ENCODE peak calls at places on chromosomes 6 and 20, in five cellular contexts. Z is HepG2, C is A549, U is IMR-90, X is SK-N-SH. K is an unnamed sample.
A peak's percentile ranks its signal among the peaks of the same experiment; 100 is the strongest.

GRCh38 chr6:2809015-2809414 is 32.6 kb downstream of the SERPINB1 start:
- DNase-seq in Z (peak; percentile 68), C (no peak), U (no peak), X (no peak), K (no peak)

GRCh38 chr20:1150218-1150617 is 31.8 kb downstream of the PSMF1 start:
- DNase-seq in Z (peak; percentile 69), C (peak; percentile 52), U (peak; percentile 31), X (no peak), K (no peak)

GRCh38 chr20:63394635-63395455 is 33.7 kb upstream of the CHRNA4 start:
- DNase-seq in Z (no peak), C (no peak), U (no peak), X (no peak), K (no peak)

GRCh38 chr6:133923938-133924593 is 29.0 kb upstream of the TBPL1 start:
- DNase-seq in Z (peak; percentile 81), C (peak; percentile 78), U (peak; percentile 84), X (peak; percentile 62), K (peak; percentile 58)

GRCh38 chr6:157563611-157564284 is 182.8 kb downstream of the ZDHHC14 start:
- DNase-seq in Z (no peak), C (no peak), U (no peak), X (no peak), K (no peak)

GRCh38 chr6:113586413-113586812 is 270.7 kb upstream of the MARCKS start:
- DNase-seq in Z (no peak), C (no peak), U (peak; percentile 71), X (no peak), K (no peak)

GRCh38 chr20:41308290-41308691 is 9.2 kb downstream of the ZHX3 start:
- DNase-seq in Z (peak; percentile 69), C (no peak), U (peak; percentile 86), X (no peak), K (no peak)

GRCh38 chr20:43755851-43756250 is 29.0 kb upstream of the GTSF1L start:
- DNase-seq in Z (no peak), C (no peak), U (peak; percentile 74), X (no peak), K (no peak)

GRCh38 chr6:89566011-89566775 is 72.4 kb downstream of the LYRM2 start:
- DNase-seq in Z (no peak), C (no peak), U (no peak), X (no peak), K (no peak)

GRCh38 chr6:55433446-55434130 is 106.3 kb downstream of the GFRAL start:
- DNase-seq in Z (no peak), C (no peak), U (peak; percentile 63), X (no peak), K (no peak)

GRCh38 chr6:121776054-121776453 is 340.6 kb downstream of the GJA1 start:
- DNase-seq in Z (no peak), C (no peak), U (no peak), X (no peak), K (no peak)

DNA sequence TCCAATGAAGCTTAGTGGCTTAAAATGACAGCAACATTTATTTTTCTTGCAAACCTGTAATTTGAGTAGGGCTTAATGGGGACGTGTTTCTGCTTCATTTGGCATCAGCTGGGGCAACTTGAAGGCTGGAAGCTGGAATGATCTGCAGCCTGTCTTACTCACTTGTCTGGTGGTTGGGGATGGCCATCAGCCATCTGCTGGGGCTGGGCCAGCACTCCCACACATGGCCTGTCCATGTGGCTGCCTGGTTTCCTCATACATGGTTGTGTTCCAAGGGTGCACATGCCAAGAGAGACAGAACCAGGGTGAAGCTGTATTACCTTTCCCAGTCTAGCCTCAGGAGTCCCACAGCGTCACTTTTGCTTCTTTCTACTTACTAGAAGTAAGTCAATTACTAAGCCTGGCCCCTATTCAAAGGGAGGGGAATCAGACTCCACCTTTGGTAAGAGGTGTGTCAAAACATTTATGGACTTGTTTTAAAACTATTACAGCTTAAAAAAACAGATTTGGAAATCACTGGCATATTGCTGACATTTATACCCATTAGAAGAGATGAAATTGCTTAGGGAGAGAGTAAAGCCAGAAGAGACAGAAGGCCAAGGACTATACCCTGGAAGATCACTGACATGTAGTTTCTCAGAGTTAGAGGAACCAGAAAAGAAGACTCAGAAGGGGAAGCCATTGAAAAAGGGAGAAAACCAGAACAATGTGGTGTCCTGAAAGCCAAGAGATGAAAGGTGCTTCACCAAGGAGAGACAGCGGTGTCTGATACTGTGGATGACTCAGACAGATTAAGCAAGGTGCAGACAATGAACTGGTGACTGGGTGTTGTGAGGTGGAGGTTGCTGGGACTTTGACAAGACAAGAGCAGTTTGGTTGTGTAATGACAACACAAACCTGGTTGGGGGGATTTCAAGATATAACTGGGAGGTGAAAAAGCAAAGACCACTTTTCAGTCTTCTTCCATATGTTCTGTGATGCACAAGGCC is 345.2 kb downstream of the GJA1 start:
- DNase-seq in Z (no peak), C (peak; percentile 43), U (peak; percentile 92), X (no peak), K (no peak)
- TF ChIP-seq RFX5 in Z (no peak), C (no peak), U (no peak), X (no peak), K (no peak)

DNA sequence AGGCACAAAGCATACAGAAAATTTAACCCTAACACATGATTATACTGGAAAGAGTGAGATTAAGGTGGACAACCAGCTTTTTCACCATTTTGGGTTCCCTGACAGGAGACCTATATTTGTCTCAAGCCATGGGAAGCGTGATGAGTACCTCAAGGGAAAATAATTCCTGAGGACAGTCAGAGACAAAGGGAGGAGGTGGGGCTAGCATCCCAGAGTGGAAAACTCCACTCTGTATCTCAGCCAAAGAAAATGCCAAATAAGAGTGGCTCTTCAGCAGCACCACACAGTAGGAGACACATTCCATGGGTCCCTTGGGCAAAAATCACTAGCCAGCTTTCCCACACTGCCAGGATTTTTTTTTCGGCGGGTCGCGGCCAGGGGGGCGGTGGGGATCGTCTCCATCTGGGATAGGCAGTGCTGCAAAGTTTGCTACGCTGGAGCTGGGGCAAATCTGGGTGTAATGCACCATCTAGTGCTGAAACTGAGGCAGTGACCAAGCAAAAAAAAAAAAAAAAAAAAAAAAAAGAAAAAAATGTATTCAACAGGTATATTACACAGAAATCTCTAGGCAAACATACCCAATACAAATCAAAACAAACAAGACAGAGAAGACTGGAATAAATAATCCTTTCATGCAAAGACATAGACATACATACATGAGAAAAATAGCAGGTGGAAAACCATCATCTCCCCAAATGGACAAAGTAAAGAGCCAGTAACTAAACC is 77.3 kb upstream of the SLC35F1 start:
- DNase-seq in Z (peak; percentile 44), C (peak; percentile 45), U (peak; percentile 30), X (peak; percentile 27), K (peak; percentile 19)
- TF ChIP-seq RFX5 in Z (no peak), C (no peak), U (no peak), X (no peak), K (no peak)

GRCh38 chr20:47019106-47019824 is 124.6 kb downstream of the EYA2 start:
- DNase-seq in Z (no peak), C (no peak), U (peak; percentile 94), X (peak; percentile 45), K (no peak)
- TF ChIP-seq RFX5 in Z (no peak), C (no peak), U (no peak), X (no peak), K (no peak)

GRCh38 chr20:35145141-35145564 is 2.0 kb downstream of the EDEM2 start:
- DNase-seq in Z (peak; percentile 77), C (peak; percentile 70), U (peak; percentile 72), X (peak; percentile 41), K (peak; percentile 54)
- TF ChIP-seq RFX5 in Z (no peak), C (no peak), U (no peak), X (no peak), K (no peak)

DNA sequence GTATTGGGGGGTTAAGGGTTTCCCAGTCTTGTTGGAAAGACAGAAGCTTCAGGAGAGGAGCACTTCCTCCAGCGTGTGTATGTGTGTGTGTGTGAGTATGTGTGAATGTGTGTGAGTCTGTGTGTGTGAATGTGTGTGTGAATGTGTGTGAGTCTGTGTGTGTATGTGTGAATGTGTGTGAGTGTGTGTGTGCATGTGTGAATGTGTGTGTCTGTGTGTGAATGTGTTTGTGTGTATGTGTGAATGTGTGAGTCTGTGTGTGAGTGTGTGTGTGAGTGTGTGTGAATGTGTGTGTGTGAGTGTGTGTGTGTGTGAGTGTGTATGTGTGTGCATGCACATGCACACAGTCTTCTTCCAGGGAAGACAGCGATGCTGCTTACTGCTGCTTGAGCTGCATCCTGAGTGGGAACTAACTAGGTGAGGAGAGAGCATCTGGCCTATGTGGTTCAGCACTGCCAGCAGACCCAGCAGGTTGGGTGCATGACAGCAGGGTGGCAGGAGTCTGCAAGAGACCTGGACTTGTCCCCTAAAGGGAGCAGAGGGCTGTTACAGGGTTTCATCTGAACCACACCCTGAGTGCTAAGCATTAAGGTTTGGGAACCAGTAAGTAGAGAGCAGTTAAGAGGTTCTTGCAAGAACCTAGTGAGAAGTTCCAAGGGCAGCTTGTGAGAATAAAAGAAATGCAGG is 22.7 kb upstream of the CCND3 start:
- DNase-seq in Z (no peak), C (peak; percentile 53), U (no peak), X (no peak), K (no peak)
- TF ChIP-seq RFX5 in Z (no peak), C (no peak), U (no peak), X (no peak), K (no peak)

GRCh38 chr6:28141500-28142329 is at the start of gene ZKSCAN8:
- DNase-seq in Z (peak; percentile 97), C (peak; percentile 93), U (peak; percentile 86), X (peak; percentile 90), K (peak; percentile 95)
- TF ChIP-seq RFX5 in Z (peak; percentile 42), C (no peak), U (no peak), X (peak; percentile 45), K (no peak)

K was measured in K562.